ENCODE peak calls at places on chromosomes 2 and 18, in eight cellular contexts. O is GM20000, K is NCI-H2029, S is Peyer's patch, L is substantia nigra, Y is left ventricle myocardium superior, H is germinal center, D is choroid plexus epithelial cell. C is an unnamed sample.

GRCh38 chr2:197028230-197028629 is 101.7 kb upstream of the PGAP1 start:
- DNase-seq in O (no peak), K (no peak), S (no peak), L (no peak), Y (no peak), H (no peak), D (peak), C (no peak)

GRCh38 chr2:179726461-179727180 is 134.8 kb downstream of the ZNF385B start:
- DNase-seq in O (no peak), K (no peak), S (no peak), L (no peak), Y (no peak), H (no peak), D (no peak), C (no peak)

GRCh38 chr2:211455225-211455841 is 898.9 kb downstream of the CPS1 start:
- DNase-seq in O (peak), K (peak), S (no peak), L (peak), Y (peak), H (peak), D (peak), C (peak)

GRCh38 chr2:240425236-240425615 is 10.2 kb upstream of the GPC1 start:
- DNase-seq in O (no peak), K (no peak), S (no peak), L (no peak), Y (no peak), H (no peak), D (no peak), C (no peak)

GRCh38 chr18:62018034-62018760 is 125.4 kb upstream of the RNF152 start:
- DNase-seq in O (no peak), K (no peak), S (no peak), L (no peak), Y (peak), H (no peak), D (peak), C (no peak)

GRCh38 chr2:102092518-102092917 is 50.0 kb upstream of the IL1R1 start:
- DNase-seq in O (no peak), K (no peak), S (no peak), L (no peak), Y (no peak), H (no peak), D (no peak), C (no peak)

GRCh38 chr2:127400533-127400896 is 12.7 kb upstream of the MAP3K2 start:
- DNase-seq in O (no peak), K (no peak), S (no peak), L (no peak), Y (no peak), H (no peak), D (no peak), C (no peak)

GRCh38 chr2:235402444-235402843 is 91.4 kb upstream of the AGAP1 start:
- DNase-seq in O (no peak), K (no peak), S (no peak), L (no peak), Y (no peak), H (no peak), D (no peak), C (no peak)

GRCh38 chr2:24429711-24430110 is 61.3 kb upstream of the NCOA1 start:
- DNase-seq in O (no peak), K (no peak), S (no peak), L (no peak), Y (no peak), H (no peak), D (no peak), C (no peak)

GRCh38 chr2:239177325-239177724 is 223.5 kb downstream of the HDAC4 start:
- DNase-seq in O (no peak), K (no peak), S (no peak), L (no peak), Y (no peak), H (no peak), D (no peak), C (no peak)

GRCh38 chr18:11149441-11150270 is at the start of gene PIEZO2:
- DNase-seq in O (peak), K (no peak), S (no peak), L (peak), Y (peak), H (peak), D (peak), C (no peak)

GRCh38 chr2:37659723-37660122 is 11.7 kb downstream of the CDC42EP3 start:
- DNase-seq in O (no peak), K (no peak), S (no peak), L (no peak), Y (no peak), H (no peak), D (no peak), C (no peak)

C was measured in Kasumi-1.